ENCODE peak calls at places on chromosome 4, in four cellular contexts. H, O, J and I are unnamed samples.

GRCh38 chr4:11418610-11419009 is 10.1 kb downstream of the HS3ST1 start:
- DNase-seq in H (no peak), O (no peak), J (no peak), I (no peak)

GRCh38 chr4:163863082-163863481 is 368.6 kb downstream of the TMA16 start:
- DNase-seq in H (no peak), O (no peak), J (no peak), I (no peak)

GRCh38 chr4:187480146-187481145 is 515.1 kb upstream of the ZFP42 start:
- DNase-seq in H (no peak), O (no peak), J (no peak), I (no peak)

GRCh38 chr4:141133146-141134006 is at the start of gene RNF150:
- DNase-seq in H (peak; percentile 34), O (peak; percentile 74), J (peak; percentile 9), I (peak; percentile 65)

GRCh38 chr4:8607603-8608481 is 15.3 kb downstream of the CPZ start:
- DNase-seq in H (peak; percentile 80), O (peak; percentile 50), J (no peak), I (no peak)

GRCh38 chr4:120718979-120719566 is 203.5 kb downstream of the PRDM5 start:
- DNase-seq in H (no peak), O (no peak), J (no peak), I (peak; percentile 3)

GRCh38 chr4:86834901-86835300 is 14.3 kb downstream of the SLC10A6 start:
- DNase-seq in H (no peak), O (no peak), J (no peak), I (no peak)

GRCh38 chr4:89290727-89291126 is 16.9 kb downstream of the GPRIN3 start:
- DNase-seq in H (no peak), O (no peak), J (no peak), I (no peak)

GRCh38 chr4:71132486-71132885 is 139.0 kb downstream of the DCK start:
- DNase-seq in H (no peak), O (no peak), J (no peak), I (no peak)

GRCh38 chr4:123110685-123111084 is 188.3 kb upstream of the NUDT6 start:
- DNase-seq in H (no peak), O (no peak), J (no peak), I (no peak)

GRCh38 chr4:102552781-102553180 is 51.6 kb downstream of the NFKB1 start:
- DNase-seq in H (no peak), O (no peak), J (no peak), I (no peak)

GRCh38 chr4:11966782-11967181 is 538.1 kb upstream of the HS3ST1 start:
- DNase-seq in H (no peak), O (no peak), J (no peak), I (no peak)

GRCh38 chr4:25817059-25817681 is 45.6 kb downstream of the SEL1L3 start:
- DNase-seq in H (no peak), O (no peak), J (no peak), I (no peak)

GRCh38 chr4:14259926-14260325 is 632.4 kb upstream of the BOD1L1 start:
- DNase-seq in H (no peak), O (no peak), J (no peak), I (no peak)

GRCh38 chr4:145734051-145734450 is 54.1 kb downstream of the C4orf51 start:
- DNase-seq in H (no peak), O (no peak), J (no peak), I (no peak)

GRCh38 chr4:100076753-100077152 is 113.5 kb downstream of the DDIT4L start:
- DNase-seq in H (no peak), O (no peak), J (no peak), I (no peak)

GRCh38 chr4:96016615-96017299 is 176.9 kb downstream of the PDHA2 start:
- DNase-seq in H (no peak), O (no peak), J (no peak), I (no peak)

GRCh38 chr4:66501986-66502385 is 831.7 kb upstream of the EPHA5 start:
- DNase-seq in H (no peak), O (no peak), J (no peak), I (no peak)

GRCh38 chr4:122710434-122711308 is 21.8 kb upstream of the BBS12 start:
- DNase-seq in H (no peak), O (no peak), J (no peak), I (no peak)

GRCh38 chr4:69054578-69055200 is 41.6 kb upstream of the UGT2B7 start:
- DNase-seq in H (no peak), O (no peak), J (no peak), I (peak; percentile 66)

GRCh38 chr4:121072836-121073362 is 564 bp upstream of the NDNF start:
- DNase-seq in H (no peak), O (no peak), J (no peak), I (no peak)

GRCh38 chr4:56773346-56773745 is 48.2 kb downstream of the SPINK2 start:
- DNase-seq in H (no peak), O (no peak), J (no peak), I (no peak)

GRCh38 chr4:37388672-37389368 is 144.3 kb downstream of the NWD2 start:
- DNase-seq in H (no peak), O (no peak), J (no peak), I (no peak)

GRCh38 chr4:14841801-14842748 is 160.2 kb upstream of the CPEB2 start:
- DNase-seq in H (no peak), O (peak; percentile 6), J (no peak), I (no peak)

GRCh38 chr4:150302553-150302952 is 224.3 kb downstream of the DCLK2 start:
- DNase-seq in H (peak; percentile 55), O (peak; percentile 16), J (no peak), I (peak; percentile 74)

GRCh38 chr4:158535130-158535614 is 13.5 kb downstream of the RXFP1 start:
- DNase-seq in H (no peak), O (no peak), J (no peak), I (no peak)

DNA sequence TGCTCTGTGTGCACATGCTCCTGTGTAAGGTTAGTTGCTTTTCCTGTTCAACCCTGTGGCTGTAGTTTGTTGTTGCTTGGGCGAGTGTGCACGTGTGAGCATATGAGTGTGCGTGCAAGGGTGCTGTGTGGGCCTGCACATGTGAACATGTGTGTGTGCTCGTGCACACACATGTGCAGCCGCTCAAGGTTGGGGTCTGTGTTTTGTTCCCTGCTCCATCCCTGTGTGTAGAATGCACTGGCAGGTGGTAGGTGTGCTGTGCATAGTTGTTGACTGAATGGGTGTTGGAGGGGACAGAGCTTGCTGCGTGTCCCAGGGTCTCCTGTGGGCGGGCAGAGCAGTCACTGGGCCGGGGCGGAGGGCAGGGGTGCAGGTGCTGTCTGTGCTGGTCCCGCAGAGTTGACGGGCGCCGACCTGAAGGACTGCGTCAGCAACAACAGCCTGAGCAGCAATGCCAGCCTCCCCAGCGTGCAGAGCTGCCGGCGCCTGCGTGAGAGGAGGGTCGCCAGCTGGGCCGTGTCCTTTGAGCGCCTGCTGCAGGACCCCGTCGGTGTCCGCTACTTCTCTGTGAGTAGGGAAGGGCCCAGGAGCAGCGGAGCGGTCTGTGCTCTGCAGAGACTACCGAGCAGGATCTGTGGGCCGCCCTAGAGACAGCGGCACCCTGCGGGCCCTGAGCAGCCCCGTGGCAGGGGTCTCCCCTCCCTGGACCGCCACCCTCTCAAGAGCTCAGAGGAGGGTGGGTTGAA is 27.9 kb upstream of the HGFAC start:
- DNase-seq in H (no peak), O (no peak), J (no peak), I (no peak)
- TF ChIP-seq CHD4 in H (no peak), O (no peak), J (no peak), I (no peak)

GRCh38 chr4:80500593-80500992 is 165.1 kb downstream of the CFAP299 start:
- DNase-seq in H (no peak), O (no peak), J (no peak), I (no peak)

GRCh38 chr4:80492761-80493160 is 157.2 kb downstream of the CFAP299 start:
- DNase-seq in H (no peak), O (no peak), J (no peak), I (no peak)

GRCh38 chr4:80498725-80499124 is 163.2 kb downstream of the CFAP299 start:
- DNase-seq in H (no peak), O (no peak), J (no peak), I (no peak)

GRCh38 chr4:80495847-80496246 is 160.3 kb downstream of the CFAP299 start:
- DNase-seq in H (no peak), O (no peak), J (no peak), I (no peak)
- TF ChIP-seq CHD4 in H (no peak), O (no peak), J (no peak), I (no peak)

GRCh38 chr4:40446785-40447184 is 111.7 kb downstream of the CHRNA9 start:
- DNase-seq in H (no peak), O (no peak), J (no peak), I (no peak)
- TF ChIP-seq CHD4 in H (no peak), O (no peak), J (no peak), I (no peak)

DNA sequence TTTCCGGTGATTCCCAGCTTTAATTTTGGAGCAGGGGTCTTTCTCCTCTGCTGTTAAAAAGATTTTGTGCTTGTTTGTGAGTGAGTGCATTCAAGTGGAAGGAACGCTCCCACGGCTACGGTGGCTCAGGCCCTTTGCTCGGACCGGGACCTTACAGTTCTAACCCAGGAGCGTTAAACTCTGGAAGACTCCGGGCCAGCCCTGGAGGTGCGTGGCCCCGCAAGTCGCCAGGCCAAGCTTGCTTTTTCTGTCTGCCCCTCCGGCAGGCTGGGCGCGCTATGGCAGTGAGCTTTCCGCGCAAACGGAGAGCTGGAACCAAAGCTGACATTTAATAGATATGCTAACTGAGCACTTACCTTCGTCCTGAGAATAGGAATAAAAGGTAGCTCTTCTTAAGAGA is 18.3 kb upstream of the PITX2 start:
- DNase-seq in H (no peak), O (no peak), J (no peak), I (no peak)
- TF ChIP-seq CHD4 in H (no peak), O (no peak), J (no peak), I (no peak)